ENCODE peak calls at places on chromosomes 2 and 18, in six cellular contexts. One of them, this sample, is unnamed.

GRCh38 chr2:232001073-232001472 is 39.6 kb downstream of the DIS3L2 start:
- DNase-seq in mesendoderm: no peak
- DNase-seq in IMR-90: no peak
- DNase-seq in neuronal stem cell: no peak
- DNase-seq in trophoblast cell: no peak
- DNase-seq in H1: no peak
- DNase-seq in this sample: no peak

GRCh38 chr18:23069481-23069880 is 65.8 kb upstream of the CABLES1 start:
- DNase-seq in mesendoderm: no peak
- DNase-seq in IMR-90: no peak
- DNase-seq in neuronal stem cell: no peak
- DNase-seq in trophoblast cell: no peak
- DNase-seq in H1: no peak
- DNase-seq in this sample: no peak

GRCh38 chr2:237731663-237732062 is 66.9 kb upstream of the RBM44 start:
- DNase-seq in mesendoderm: peak; percentile 76
- DNase-seq in IMR-90: peak; percentile 81
- DNase-seq in neuronal stem cell: no peak
- DNase-seq in trophoblast cell: peak; percentile 90
- DNase-seq in H1: no peak
- DNase-seq in this sample: peak; percentile 82

GRCh38 chr2:174683392-174683759 is 80.9 kb downstream of the CHRNA1 start:
- DNase-seq in mesendoderm: peak; percentile 77
- DNase-seq in IMR-90: peak; percentile 52
- DNase-seq in neuronal stem cell: peak; percentile 20
- DNase-seq in trophoblast cell: no peak
- DNase-seq in H1: no peak
- DNase-seq in this sample: peak; percentile 68

GRCh38 chr2:178194600-178195389 is 483 bp downstream of the OSBPL6 start:
- DNase-seq in mesendoderm: peak; percentile 81
- DNase-seq in IMR-90: peak; percentile 55
- DNase-seq in neuronal stem cell: peak; percentile 51
- DNase-seq in trophoblast cell: peak; percentile 32
- DNase-seq in H1: peak; percentile 81
- DNase-seq in this sample: peak; percentile 79

GRCh38 chr2:80459028-80459427 is 154.5 kb upstream of the LRRTM1 start:
- DNase-seq in mesendoderm: peak; percentile 29
- DNase-seq in IMR-90: no peak
- DNase-seq in neuronal stem cell: no peak
- DNase-seq in trophoblast cell: no peak
- DNase-seq in H1: no peak
- DNase-seq in this sample: no peak

GRCh38 chr2:123870877-123871276 is 154.2 kb upstream of the CNTNAP5 start:
- DNase-seq in mesendoderm: peak; percentile 73
- DNase-seq in IMR-90: no peak
- DNase-seq in neuronal stem cell: no peak
- DNase-seq in trophoblast cell: no peak
- DNase-seq in H1: no peak
- DNase-seq in this sample: no peak

GRCh38 chr2:236932711-236933300 is 152.9 kb upstream of the COPS8 start:
- DNase-seq in mesendoderm: no peak
- DNase-seq in IMR-90: no peak
- DNase-seq in neuronal stem cell: no peak
- DNase-seq in trophoblast cell: no peak
- DNase-seq in H1: no peak
- DNase-seq in this sample: peak; percentile 47

GRCh38 chr18:33113421-33113820 is 327.1 kb downstream of the CCDC178 start:
- DNase-seq in mesendoderm: no peak
- DNase-seq in IMR-90: no peak
- DNase-seq in neuronal stem cell: no peak
- DNase-seq in trophoblast cell: no peak
- DNase-seq in H1: no peak
- DNase-seq in this sample: no peak

GRCh38 chr2:8238521-8239230 is 443.2 kb upstream of the ID2 start:
- DNase-seq in mesendoderm: no peak
- DNase-seq in IMR-90: no peak
- DNase-seq in neuronal stem cell: no peak
- DNase-seq in trophoblast cell: no peak
- DNase-seq in H1: no peak
- DNase-seq in this sample: no peak
- H3K4me3 ChIP-seq in mesendoderm: no peak overlapping the region
- H3K4me3 ChIP-seq in IMR-90: no peak overlapping the region
- H3K4me3 ChIP-seq in neuronal stem cell: no peak overlapping the region
- H3K4me3 ChIP-seq in trophoblast cell: no peak overlapping the region
- H3K4me3 ChIP-seq in H1: no peak overlapping the region
- H3K4me3 ChIP-seq in this sample: no peak overlapping the region

DNA sequence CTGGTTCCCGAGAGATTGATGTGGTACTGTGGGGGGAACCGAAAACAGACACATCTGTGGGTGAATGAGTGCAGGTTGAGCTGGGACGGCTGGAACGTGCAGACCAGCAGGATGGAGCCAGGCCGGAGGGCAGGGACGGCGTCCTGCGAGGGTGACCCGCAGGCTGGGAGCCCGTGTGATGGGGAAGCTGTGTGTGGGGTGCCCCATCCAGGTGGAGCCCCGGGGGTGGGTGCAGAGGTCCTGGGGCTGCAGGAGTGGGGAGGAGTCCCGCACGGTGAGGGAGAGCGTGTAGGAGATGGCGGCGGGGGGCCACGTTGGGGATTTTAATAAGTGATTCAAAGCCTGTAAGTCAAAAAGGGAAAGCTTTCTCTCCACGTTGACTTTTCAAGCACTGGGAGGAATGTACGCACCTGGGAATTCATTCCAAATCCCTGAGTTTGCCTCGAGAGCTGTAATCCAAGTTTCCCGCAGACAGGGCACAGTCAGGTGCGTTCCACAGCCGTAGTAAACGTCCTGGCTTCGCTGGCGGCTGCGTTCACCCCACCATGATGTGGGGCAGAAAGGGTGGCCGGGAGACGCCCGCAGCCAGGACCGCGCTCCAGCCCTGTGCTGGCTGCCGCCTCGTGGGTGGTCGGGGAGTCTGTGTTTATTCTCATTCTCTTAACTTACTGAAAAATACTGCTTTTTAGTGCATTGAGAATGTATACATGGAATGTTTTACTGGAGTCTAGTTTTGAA is 54.0 kb downstream of the NFATC1 start:
- DNase-seq in mesendoderm: no peak
- DNase-seq in IMR-90: no peak
- DNase-seq in neuronal stem cell: no peak
- DNase-seq in trophoblast cell: no peak
- DNase-seq in H1: no peak
- DNase-seq in this sample: no peak
- H3K18ac ChIP-seq in mesendoderm: no peak overlapping the region
- H3K18ac ChIP-seq in IMR-90: no peak overlapping the region
- H3K18ac ChIP-seq in neuronal stem cell: peak overlapping the region; percentile 53
- H3K18ac ChIP-seq in trophoblast cell: no peak overlapping the region
- H3K18ac ChIP-seq in H1: no peak overlapping the region
- H3K18ac ChIP-seq in this sample: no peak overlapping the region

GRCh38 chr2:36296798-36297197 is 58.8 kb upstream of the CRIM1 start:
- DNase-seq in mesendoderm: peak; percentile 14
- DNase-seq in IMR-90: no peak
- DNase-seq in neuronal stem cell: no peak
- DNase-seq in trophoblast cell: no peak
- DNase-seq in H1: no peak
- DNase-seq in this sample: no peak
- H3K4me3 ChIP-seq in mesendoderm: no peak overlapping the region
- H3K4me3 ChIP-seq in IMR-90: no peak overlapping the region
- H3K4me3 ChIP-seq in neuronal stem cell: no peak overlapping the region
- H3K4me3 ChIP-seq in trophoblast cell: no peak overlapping the region
- H3K4me3 ChIP-seq in H1: no peak overlapping the region
- H3K4me3 ChIP-seq in this sample: no peak overlapping the region

GRCh38 chr2:20222769-20223344 is 2.1 kb downstream of the SDC1 start:
- DNase-seq in mesendoderm: peak; percentile 61
- DNase-seq in IMR-90: no peak
- DNase-seq in neuronal stem cell: no peak
- DNase-seq in trophoblast cell: peak; percentile 35
- DNase-seq in H1: no peak
- DNase-seq in this sample: no peak
- H3K18ac ChIP-seq in mesendoderm: no peak overlapping the region
- H3K18ac ChIP-seq in IMR-90: no peak overlapping the region
- H3K18ac ChIP-seq in neuronal stem cell: peak overlapping the region; percentile 99
- H3K18ac ChIP-seq in trophoblast cell: no peak overlapping the region
- H3K18ac ChIP-seq in H1: no peak overlapping the region
- H3K18ac ChIP-seq in this sample: no peak overlapping the region

DNA sequence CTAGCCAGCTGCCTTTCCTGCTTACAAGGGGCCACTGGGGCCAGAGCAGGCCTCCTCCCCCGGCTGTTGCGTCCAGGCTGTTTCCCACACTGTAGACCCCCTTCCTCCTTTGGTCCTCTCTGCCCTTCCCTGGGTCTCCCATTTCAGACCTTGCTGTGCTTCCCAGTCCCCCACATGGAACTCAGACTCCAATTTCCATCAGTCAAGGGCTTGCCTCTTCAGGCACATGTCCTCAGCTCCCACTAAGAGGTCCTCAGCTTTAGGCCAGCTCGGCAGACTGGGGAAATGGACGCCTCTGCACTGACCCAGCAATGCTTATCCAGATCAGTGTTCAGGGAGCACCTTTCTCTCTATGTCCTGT is 98.0 kb upstream of the BZW1 start:
- DNase-seq in mesendoderm: peak; percentile 14
- DNase-seq in IMR-90: no peak
- DNase-seq in neuronal stem cell: no peak
- DNase-seq in trophoblast cell: no peak
- DNase-seq in H1: no peak
- DNase-seq in this sample: no peak
- H3K4me3 ChIP-seq in mesendoderm: no peak overlapping the region
- H3K4me3 ChIP-seq in IMR-90: no peak overlapping the region
- H3K4me3 ChIP-seq in neuronal stem cell: no peak overlapping the region
- H3K4me3 ChIP-seq in trophoblast cell: no peak overlapping the region
- H3K4me3 ChIP-seq in H1: no peak overlapping the region
- H3K4me3 ChIP-seq in this sample: peak overlapping the region; percentile 78

GRCh38 chr2:29022455-29023128 is 41.5 kb downstream of the TOGARAM2 start:
- DNase-seq in mesendoderm: peak; percentile 40
- DNase-seq in IMR-90: no peak
- DNase-seq in neuronal stem cell: no peak
- DNase-seq in trophoblast cell: peak; percentile 74
- DNase-seq in H1: no peak
- DNase-seq in this sample: no peak

GRCh38 chr2:29024882-29025430 is 43.9 kb downstream of the TOGARAM2 start:
- DNase-seq in mesendoderm: no peak
- DNase-seq in IMR-90: no peak
- DNase-seq in neuronal stem cell: no peak
- DNase-seq in trophoblast cell: peak; percentile 99
- DNase-seq in H1: no peak
- DNase-seq in this sample: peak; percentile 16

GRCh38 chr2:29021886-29022285 is 40.8 kb downstream of the TOGARAM2 start:
- DNase-seq in mesendoderm: no peak
- DNase-seq in IMR-90: no peak
- DNase-seq in neuronal stem cell: no peak
- DNase-seq in trophoblast cell: no peak
- DNase-seq in H1: no peak
- DNase-seq in this sample: no peak

GRCh38 chr2:29023188-29023587 is 42.1 kb downstream of the TOGARAM2 start:
- DNase-seq in mesendoderm: no peak
- DNase-seq in IMR-90: no peak
- DNase-seq in neuronal stem cell: no peak
- DNase-seq in trophoblast cell: no peak
- DNase-seq in H1: no peak
- DNase-seq in this sample: no peak

DNA sequence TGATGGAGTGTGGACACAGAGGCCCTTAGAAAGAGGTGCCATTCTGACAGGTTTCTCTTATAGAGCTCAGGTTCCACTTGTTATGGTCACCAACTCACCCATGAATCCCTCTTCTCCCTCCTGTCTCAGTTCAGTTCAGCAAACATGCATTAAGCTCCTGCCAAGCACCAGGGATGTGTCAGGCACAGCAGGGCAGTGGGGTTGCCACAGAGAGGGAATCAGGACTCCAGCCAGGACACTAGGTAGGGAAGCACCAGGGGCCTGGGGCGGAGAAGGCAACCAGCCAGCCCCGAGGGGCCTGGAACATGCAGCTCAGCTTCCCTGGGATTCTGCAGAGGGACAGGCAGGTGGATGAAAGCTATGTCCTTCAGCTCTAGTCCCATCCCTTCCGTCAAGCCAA is 44.6 kb downstream of the TOGARAM2 start:
- DNase-seq in mesendoderm: no peak
- DNase-seq in IMR-90: no peak
- DNase-seq in neuronal stem cell: no peak
- DNase-seq in trophoblast cell: peak; percentile 20
- DNase-seq in H1: no peak
- DNase-seq in this sample: no peak
- H3K18ac ChIP-seq in mesendoderm: no peak overlapping the region
- H3K18ac ChIP-seq in IMR-90: no peak overlapping the region
- H3K18ac ChIP-seq in neuronal stem cell: peak overlapping the region; percentile 69
- H3K18ac ChIP-seq in trophoblast cell: no peak overlapping the region
- H3K18ac ChIP-seq in H1: no peak overlapping the region
- H3K18ac ChIP-seq in this sample: no peak overlapping the region